ENCODE peak calls at places on chromosomes 5 and 9, in eight cellular contexts. O is stimulated activated CD4-positive, alpha-beta T cell treated with anti-CD3 and anti-CD28 coated beads, Interleukin-1b, Interleukin-23, amount 100 ng/mL, for 1 hour; T is anterior cingulate cortex; V is left colon; E is Caki2; K is foreskin fibroblast; I is fibroblast of lung; G is T-helper 9 cell. S is an unnamed sample.

GRCh38 chr9:119761737-119762136 is 392.5 kb upstream of the BRINP1 start:
- DNase-seq in O (no peak), T (no peak), V (no peak), E (peak), K (no peak), I (no peak), G (no peak), S (no peak)

GRCh38 chr5:54632131-54632551 is 114.6 kb downstream of the SNX18 start:
- DNase-seq in O (no peak), T (no peak), V (no peak), E (no peak), K (no peak), I (no peak), G (no peak), S (no peak)

GRCh38 chr5:7576023-7576715 is 180.2 kb downstream of the ADCY2 start:
- DNase-seq in O (no peak), T (peak), V (peak), E (no peak), K (no peak), I (no peak), G (no peak), S (no peak)

GRCh38 chr5:133714161-133714915 is 102.0 kb upstream of the FSTL4 start:
- DNase-seq in O (no peak), T (no peak), V (no peak), E (no peak), K (no peak), I (peak), G (no peak), S (no peak)

GRCh38 chr5:141510160-141510559 is 21.3 kb downstream of the PCDHGC5 start:
- DNase-seq in O (no peak), T (no peak), V (no peak), E (no peak), K (no peak), I (no peak), G (no peak), S (no peak)

GRCh38 chr9:134411451-134412297 is 85.4 kb downstream of the RXRA start:
- DNase-seq in O (no peak), T (no peak), V (no peak), E (no peak), K (no peak), I (no peak), G (no peak), S (no peak)

GRCh38 chr5:72709341-72709740 is 107.1 kb upstream of the TNPO1 start:
- DNase-seq in O (no peak), T (no peak), V (no peak), E (no peak), K (no peak), I (no peak), G (no peak), S (no peak)

GRCh38 chr5:175285263-175285662 is 158.7 kb downstream of the DRD1 start:
- DNase-seq in O (no peak), T (no peak), V (no peak), E (no peak), K (no peak), I (peak), G (no peak), S (no peak)

GRCh38 chr9:133604856-133605255 is 4.3 kb downstream of the FAM163B start:
- DNase-seq in O (no peak), T (no peak), V (no peak), E (no peak), K (no peak), I (no peak), G (no peak), S (no peak)

GRCh38 chr5:170301149-170301548 is 3.6 kb upstream of the LCP2 start:
- DNase-seq in O (no peak), T (no peak), V (no peak), E (no peak), K (no peak), I (no peak), G (no peak), S (no peak)

GRCh38 chr5:150126199-150126920 is 29.3 kb downstream of the PDGFRB start:
- DNase-seq in O (no peak), T (no peak), V (no peak), E (no peak), K (no peak), I (no peak), G (no peak), S (no peak)

GRCh38 chr5:54362992-54363630 is 52.7 kb upstream of the ARL15 start:
- DNase-seq in O (no peak), T (no peak), V (no peak), E (no peak), K (peak), I (peak), G (no peak), S (peak)

GRCh38 chr9:5536684-5537083 is 26.4 kb downstream of the PDCD1LG2 start:
- DNase-seq in O (no peak), T (no peak), V (no peak), E (no peak), K (no peak), I (no peak), G (no peak), S (no peak)

GRCh38 chr9:134328341-134328840 is 2.1 kb downstream of the RXRA start:
- DNase-seq in O (no peak), T (no peak), V (peak), E (no peak), K (no peak), I (no peak), G (no peak), S (no peak)

GRCh38 chr5:125186911-125187375 is 440.5 kb upstream of the ZNF608 start:
- DNase-seq in O (no peak), T (no peak), V (no peak), E (no peak), K (no peak), I (no peak), G (no peak), S (no peak)

GRCh38 chr5:175859422-175859821 is 12.0 kb upstream of the CPLX2 start:
- DNase-seq in O (no peak), T (no peak), V (no peak), E (no peak), K (no peak), I (no peak), G (no peak), S (no peak)

GRCh38 chr9:83011611-83012010 is 51.3 kb downstream of the RASEF start:
- DNase-seq in O (no peak), T (no peak), V (no peak), E (no peak), K (no peak), I (peak), G (no peak), S (peak)

GRCh38 chr9:69027355-69028097 is 8.0 kb upstream of the FXN start:
- DNase-seq in O (peak), T (no peak), V (no peak), E (no peak), K (peak), I (peak), G (no peak), S (peak)

GRCh38 chr5:117249086-117249815 is 674.6 kb upstream of the SEMA6A start:
- DNase-seq in O (no peak), T (no peak), V (no peak), E (no peak), K (no peak), I (no peak), G (no peak), S (no peak)

GRCh38 chr5:54702470-54702869 is 184.9 kb downstream of the SNX18 start:
- DNase-seq in O (no peak), T (no peak), V (no peak), E (no peak), K (no peak), I (peak), G (no peak), S (no peak)

GRCh38 chr9:129177443-129177790 is 644 bp downstream of the IER5L start:
- DNase-seq in O (no peak), T (no peak), V (no peak), E (no peak), K (no peak), I (no peak), G (no peak), S (peak)

GRCh38 chr5:149239917-149240316 is 31.7 kb upstream of the AFAP1L1 start:
- DNase-seq in O (no peak), T (no peak), V (no peak), E (no peak), K (no peak), I (no peak), G (no peak), S (no peak)

GRCh38 chr9:127415657-127416056 is 8.5 kb upstream of the ZNF79 start:
- DNase-seq in O (no peak), T (no peak), V (no peak), E (no peak), K (no peak), I (no peak), G (no peak), S (no peak)

GRCh38 chr9:129972816-129973215 is 70.2 kb downstream of the FNBP1 start:
- DNase-seq in O (no peak), T (no peak), V (no peak), E (no peak), K (no peak), I (peak), G (no peak), S (no peak)

GRCh38 chr5:175889910-175890684 is 18.7 kb downstream of the CPLX2 start:
- DNase-seq in O (no peak), T (no peak), V (no peak), E (peak), K (no peak), I (peak), G (no peak), S (peak)

GRCh38 chr5:143506881-143507552 is 103.5 kb upstream of the NR3C1 start:
- DNase-seq in O (no peak), T (no peak), V (no peak), E (peak), K (peak), I (peak), G (no peak), S (peak)

GRCh38 chr5:93578179-93578812 is 2.7 kb downstream of the NR2F1-AS1 start:
- DNase-seq in O (no peak), T (no peak), V (no peak), E (no peak), K (no peak), I (peak), G (no peak), S (no peak)

GRCh38 chr9:117682955-117683710 is 21.1 kb upstream of the TLR4 start:
- DNase-seq in O (no peak), T (no peak), V (peak), E (no peak), K (no peak), I (peak), G (no peak), S (no peak)

GRCh38 chr9:34145165-34145564 is 18.7 kb upstream of the DCAF12 start:
- DNase-seq in O (no peak), T (no peak), V (no peak), E (peak), K (peak), I (peak), G (no peak), S (no peak)

GRCh38 chr5:150038547-150038946 is 38.0 kb downstream of the HMGXB3 start:
- DNase-seq in O (no peak), T (no peak), V (no peak), E (no peak), K (no peak), I (no peak), G (no peak), S (no peak)

GRCh38 chr5:35026280-35026840 is 21.4 kb downstream of the AGXT2 start:
- DNase-seq in O (no peak), T (no peak), V (no peak), E (no peak), K (no peak), I (no peak), G (no peak), S (no peak)

GRCh38 chr9:137762414-137763061 is 115.0 kb upstream of the CACNA1B start:
- DNase-seq in O (no peak), T (no peak), V (peak), E (no peak), K (peak), I (no peak), G (no peak), S (no peak)

GRCh38 chr5:135488727-135489465 is 36.7 kb upstream of the TIFAB start:
- DNase-seq in O (no peak), T (peak), V (no peak), E (peak), K (peak), I (peak), G (no peak), S (peak)